ENCODE peak calls at places on chromosomes 16 and 17, in eight cellular contexts. W, J, U, X, K, P, E and Z are unnamed samples.

GRCh38 chr16:23302045-23302956 is at the start of gene SCNN1B:
- DNase-seq in W (no peak), J (peak), U (no peak), X (no peak), K (peak), P (peak), E (no peak), Z (peak)

GRCh38 chr16:82761858-82762257 is 135.1 kb downstream of the CDH13 start:
- DNase-seq in W (peak), J (no peak), U (peak), X (no peak), K (no peak), P (no peak), E (no peak), Z (no peak)

GRCh38 chr16:27302126-27302525 is 11.6 kb upstream of the IL4R start:
- DNase-seq in W (no peak), J (no peak), U (no peak), X (no peak), K (no peak), P (no peak), E (no peak), Z (no peak)

GRCh38 chr16:54986404-54986803 is 55.7 kb downstream of the IRX5 start:
- DNase-seq in W (no peak), J (no peak), U (no peak), X (no peak), K (no peak), P (no peak), E (no peak), Z (no peak)

GRCh38 chr17:63185420-63185819 is 219.4 kb downstream of the TANC2 start:
- DNase-seq in W (no peak), J (no peak), U (no peak), X (no peak), K (no peak), P (no peak), E (no peak), Z (no peak)

GRCh38 chr16:26930776-26931175 is 136.0 kb upstream of the C16orf82 start:
- DNase-seq in W (no peak), J (no peak), U (no peak), X (no peak), K (no peak), P (no peak), E (no peak), Z (no peak)

GRCh38 chr16:4517812-4518211 is 20.8 kb downstream of the CDIP1 start:
- DNase-seq in W (no peak), J (peak), U (peak), X (peak), K (peak), P (no peak), E (no peak), Z (peak)

GRCh38 chr17:17661134-17661533 is 20.1 kb upstream of the RAI1 start:
- DNase-seq in W (no peak), J (no peak), U (no peak), X (no peak), K (no peak), P (no peak), E (no peak), Z (no peak)

GRCh38 chr16:2795714-2796143 is 2.5 kb upstream of the PRSS41 start:
- DNase-seq in W (peak), J (no peak), U (no peak), X (no peak), K (no peak), P (no peak), E (no peak), Z (no peak)

GRCh38 chr17:40541060-40541872 is 24.0 kb downstream of the CCR7 start:
- DNase-seq in W (no peak), J (no peak), U (no peak), X (no peak), K (no peak), P (no peak), E (no peak), Z (peak)

GRCh38 chr16:56977823-56978430 is 11.4 kb upstream of the NLRC5 start:
- DNase-seq in W (no peak), J (no peak), U (no peak), X (no peak), K (no peak), P (no peak), E (no peak), Z (no peak)

GRCh38 chr17:48993305-48993704 is 3.9 kb upstream of the IGF2BP1 start:
- DNase-seq in W (no peak), J (no peak), U (no peak), X (no peak), K (no peak), P (no peak), E (no peak), Z (no peak)

GRCh38 chr16:56339431-56340195 is 85.7 kb downstream of the AMFR start:
- DNase-seq in W (no peak), J (no peak), U (no peak), X (no peak), K (no peak), P (no peak), E (no peak), Z (no peak)

GRCh38 chr17:82202981-82203380 is 9.7 kb downstream of the CCDC57 start:
- DNase-seq in W (no peak), J (no peak), U (no peak), X (no peak), K (no peak), P (no peak), E (no peak), Z (peak)

GRCh38 chr17:17114592-17115225 is 72.5 kb downstream of the MPRIP start:
- DNase-seq in W (no peak), J (no peak), U (no peak), X (no peak), K (no peak), P (no peak), E (no peak), Z (peak)

GRCh38 chr17:7466644-7467341 is 12.6 kb downstream of the ZBTB4 start:
- DNase-seq in W (peak), J (no peak), U (peak), X (no peak), K (no peak), P (peak), E (peak), Z (no peak)

GRCh38 chr16:24198807-24199533 is 57.2 kb upstream of the CACNG3 start:
- DNase-seq in W (no peak), J (no peak), U (no peak), X (no peak), K (no peak), P (no peak), E (no peak), Z (no peak)

GRCh38 chr16:68229431-68230175 is 6.3 kb downstream of the ESRP2 start:
- DNase-seq in W (peak), J (no peak), U (peak), X (peak), K (peak), P (no peak), E (no peak), Z (peak)

GRCh38 chr17:19703776-19704371 is 12.5 kb downstream of the SLC47A2 start:
- DNase-seq in W (no peak), J (peak), U (no peak), X (no peak), K (no peak), P (no peak), E (peak), Z (no peak)

GRCh38 chr17:16415031-16415924 is at the start of gene TRPV2:
- DNase-seq in W (no peak), J (peak), U (no peak), X (peak), K (no peak), P (no peak), E (no peak), Z (peak)

GRCh38 chr16:89489731-89490385 is 503 bp downstream of the ANKRD11 start:
- DNase-seq in W (no peak), J (no peak), U (no peak), X (no peak), K (peak), P (no peak), E (no peak), Z (no peak)

GRCh38 chr17:7883781-7884386 is 4.7 kb upstream of the CHD3 start:
- DNase-seq in W (no peak), J (no peak), U (peak), X (no peak), K (no peak), P (no peak), E (no peak), Z (peak)

GRCh38 chr16:1433756-1434155 is 2.9 kb downstream of the PERCC1 start:
- DNase-seq in W (no peak), J (peak), U (no peak), X (no peak), K (no peak), P (no peak), E (no peak), Z (no peak)

GRCh38 chr17:81030726-81031570 is 4.0 kb upstream of the BAIAP2 start:
- DNase-seq in W (no peak), J (no peak), U (peak), X (no peak), K (no peak), P (peak), E (peak), Z (no peak)

GRCh38 chr17:28740406-28741357 is 3.1 kb upstream of the TRAF4 start:
- DNase-seq in W (no peak), J (no peak), U (no peak), X (no peak), K (no peak), P (no peak), E (no peak), Z (no peak)

GRCh38 chr17:62017496-62017895 is 47.6 kb downstream of the MED13 start:
- DNase-seq in W (peak), J (no peak), U (peak), X (no peak), K (no peak), P (no peak), E (no peak), Z (no peak)

GRCh38 chr17:27430882-27431491 is 25.3 kb upstream of the KSR1 start:
- DNase-seq in W (peak), J (peak), U (peak), X (peak), K (peak), P (no peak), E (peak), Z (no peak)

GRCh38 chr16:80852261-80852872 is 48.0 kb upstream of the CDYL2 start:
- DNase-seq in W (peak), J (peak), U (peak), X (peak), K (no peak), P (no peak), E (no peak), Z (peak)

GRCh38 chr17:83053779-83054451 is 25.5 kb upstream of the METRNL start:
- DNase-seq in W (no peak), J (no peak), U (no peak), X (no peak), K (no peak), P (peak), E (no peak), Z (peak)

DNA sequence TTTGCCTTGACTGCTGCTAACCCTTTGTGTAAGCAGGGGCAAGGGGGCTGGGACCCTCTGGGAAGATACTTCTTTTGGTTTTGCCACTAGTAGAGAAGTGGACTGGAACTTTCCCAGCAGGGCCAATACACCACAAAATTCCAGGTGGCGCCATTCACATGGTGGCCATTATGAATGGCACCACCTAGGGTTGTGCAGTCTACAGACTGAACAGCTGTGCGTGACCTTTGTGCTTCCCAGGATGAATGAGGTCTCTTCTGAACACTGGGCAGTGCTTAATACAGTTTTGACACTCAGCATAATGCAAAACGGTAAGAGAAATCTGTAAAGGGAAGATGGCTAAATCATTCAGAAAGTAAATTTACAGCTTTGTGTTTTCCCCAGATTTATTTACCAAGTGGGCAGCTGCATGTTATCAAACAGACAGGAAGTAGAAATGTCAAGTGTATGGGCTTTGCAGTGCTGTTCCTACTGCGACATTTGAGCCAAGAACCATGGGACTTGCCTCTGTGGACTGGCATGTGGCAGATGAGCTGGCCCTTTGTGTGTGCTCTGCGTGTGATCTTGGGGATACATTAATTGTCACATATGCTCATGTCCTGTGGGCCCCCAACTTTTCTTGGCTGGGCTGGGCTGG is 9.2 kb downstream of the SYT17 start:
- DNase-seq in W (no peak), J (no peak), U (no peak), X (no peak), K (no peak), P (no peak), E (no peak), Z (no peak)
- TF ChIP-seq CTCF in W (no peak), J (peak), U (no peak), X (no peak), K (no peak), P (no peak), E (no peak), Z (no peak)

DNA sequence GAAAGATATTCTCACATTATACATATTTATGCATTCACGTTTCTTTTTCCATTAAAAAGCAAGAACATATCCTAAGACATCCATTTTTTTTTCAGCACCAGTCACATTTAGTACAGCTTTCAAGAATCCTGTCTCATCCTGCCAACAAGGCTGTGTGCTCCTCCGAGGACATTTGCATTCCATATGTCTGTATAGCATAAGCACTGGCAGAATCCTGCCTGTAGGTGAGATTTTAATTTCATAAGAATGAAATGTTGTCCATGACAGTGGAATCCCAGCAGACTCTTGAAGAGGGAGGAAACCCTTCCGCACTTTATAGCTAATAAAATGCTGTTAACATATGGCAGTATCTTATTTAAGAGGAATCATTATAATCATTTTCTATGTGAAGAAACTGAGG is 2.9 kb upstream of the PMP22 start:
- DNase-seq in W (no peak), J (no peak), U (no peak), X (no peak), K (no peak), P (no peak), E (no peak), Z (no peak)
- TF ChIP-seq CTCF in W (no peak), J (no peak), U (no peak), X (no peak), K (no peak), P (no peak), E (no peak), Z (no peak)

GRCh38 chr17:47882247-47882646 is 13.8 kb upstream of the SP2 start:
- DNase-seq in W (peak), J (no peak), U (peak), X (peak), K (no peak), P (no peak), E (no peak), Z (no peak)
- TF ChIP-seq CTCF in W (no peak), J (no peak), U (no peak), X (no peak), K (no peak), P (no peak), E (no peak), Z (no peak)

DNA sequence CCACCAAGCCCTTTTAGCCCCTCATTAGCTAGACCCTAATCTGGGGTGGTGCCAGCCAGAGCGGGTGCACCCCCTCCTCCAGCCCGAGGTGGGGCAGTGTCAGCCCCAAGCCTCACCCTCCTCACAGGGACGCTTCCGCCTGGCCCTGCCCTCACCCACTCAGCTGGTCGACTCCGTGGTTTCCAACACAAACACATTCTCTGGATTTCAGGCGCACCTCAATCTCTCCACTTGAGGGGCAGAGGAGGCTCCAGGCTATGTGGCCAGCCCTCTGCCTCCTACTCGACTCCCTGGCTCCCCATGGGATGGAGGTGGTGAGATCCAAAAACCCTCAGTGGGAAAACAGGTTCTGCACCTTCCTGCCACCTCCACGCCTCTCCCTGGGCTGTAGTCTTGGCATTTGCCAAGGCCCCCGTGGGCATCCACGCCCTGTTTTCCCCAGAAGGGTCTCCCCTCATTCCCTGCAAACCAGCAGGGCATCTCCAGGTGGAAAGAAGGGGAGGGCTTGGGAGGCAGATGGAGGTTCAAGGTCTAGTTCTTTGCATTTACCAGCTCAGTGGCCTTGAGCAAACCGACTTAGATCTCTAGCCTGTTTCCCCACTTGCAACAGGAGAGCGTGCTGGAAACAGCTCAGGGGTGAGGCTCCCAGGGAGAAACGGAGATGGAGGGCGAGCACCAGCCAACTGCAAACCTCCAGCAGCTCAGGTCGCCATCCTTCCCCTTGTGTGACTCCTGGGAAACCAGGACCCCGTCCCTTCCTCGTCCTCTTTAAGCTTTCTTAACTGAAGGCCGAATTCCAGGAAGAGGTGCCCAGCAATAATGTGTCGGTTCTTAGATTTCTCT is 1.7 kb downstream of the EMP2 start:
- DNase-seq in W (peak), J (no peak), U (no peak), X (no peak), K (no peak), P (peak), E (no peak), Z (no peak)
- TF ChIP-seq CTCF in W (no peak), J (no peak), U (no peak), X (no peak), K (no peak), P (no peak), E (no peak), Z (no peak)

GRCh38 chr17:58208344-58208743 is 10.7 kb downstream of the MKS1 start:
- DNase-seq in W (no peak), J (no peak), U (no peak), X (no peak), K (no peak), P (no peak), E (no peak), Z (no peak)

GRCh38 chr17:58215685-58216084 is 3.4 kb downstream of the MKS1 start:
- DNase-seq in W (no peak), J (no peak), U (no peak), X (peak), K (no peak), P (no peak), E (no peak), Z (no peak)

GRCh38 chr17:58207451-58207850 is 11.6 kb downstream of the MKS1 start:
- DNase-seq in W (no peak), J (no peak), U (no peak), X (no peak), K (no peak), P (no peak), E (no peak), Z (no peak)

GRCh38 chr17:58205936-58206335 is 13.1 kb downstream of the MKS1 start:
- DNase-seq in W (no peak), J (no peak), U (no peak), X (no peak), K (no peak), P (no peak), E (no peak), Z (no peak)

DNA sequence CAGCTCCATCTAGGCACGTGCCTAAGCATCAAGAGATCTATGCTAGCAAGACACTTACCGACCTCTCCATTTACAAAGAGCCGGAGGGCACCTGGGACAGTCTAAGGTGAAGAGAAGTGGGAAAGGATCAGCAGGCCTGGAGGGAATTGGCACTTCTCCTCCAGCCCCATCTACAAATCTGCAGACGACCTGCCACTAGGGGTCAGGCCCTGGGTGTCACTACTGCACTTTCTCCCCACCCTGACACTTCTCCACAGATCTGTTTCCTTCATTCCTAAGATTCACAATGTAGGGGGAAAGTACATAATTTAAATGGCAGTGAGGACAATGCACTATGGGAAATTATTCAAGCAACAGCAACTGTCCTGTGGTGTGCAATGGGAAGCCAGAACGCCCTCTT is 8.1 kb downstream of the MKS1 start:
- DNase-seq in W (no peak), J (no peak), U (no peak), X (no peak), K (no peak), P (no peak), E (no peak), Z (no peak)
- TF ChIP-seq CTCF in W (peak), J (peak), U (peak), X (no peak), K (no peak), P (no peak), E (no peak), Z (no peak)